ENCODE peak calls at places on chromosomes 12 and 14, in eight cellular contexts. One of them, this sample, is unnamed.

GRCh38 chr12:63400746-63401145 is 249.7 kb upstream of the AVPR1A start:
- DNase-seq in adrenal gland: no peak
- DNase-seq in stomach: no peak
- DNase-seq in gastrocnemius medialis: no peak
- DNase-seq in body of pancreas: no peak
- DNase-seq in heart left ventricle: no peak
- DNase-seq in HepG2: peak
- DNase-seq in Peyer's patch: no peak
- DNase-seq in this sample: no peak

GRCh38 chr12:54363047-54363446 is 1.2 kb downstream of the GPR84 start:
- DNase-seq in adrenal gland: no peak
- DNase-seq in stomach: no peak
- DNase-seq in gastrocnemius medialis: no peak
- DNase-seq in body of pancreas: no peak
- DNase-seq in heart left ventricle: no peak
- DNase-seq in HepG2: no peak
- DNase-seq in Peyer's patch: no peak
- DNase-seq in this sample: no peak

GRCh38 chr12:112304411-112304810 is 77.8 kb downstream of the HECTD4 start:
- DNase-seq in adrenal gland: no peak
- DNase-seq in stomach: no peak
- DNase-seq in gastrocnemius medialis: no peak
- DNase-seq in body of pancreas: no peak
- DNase-seq in heart left ventricle: no peak
- DNase-seq in HepG2: no peak
- DNase-seq in Peyer's patch: no peak
- DNase-seq in this sample: no peak

GRCh38 chr12:58656254-58657009 is 263.9 kb downstream of the LRIG3 start:
- DNase-seq in adrenal gland: no peak
- DNase-seq in stomach: no peak
- DNase-seq in gastrocnemius medialis: no peak
- DNase-seq in body of pancreas: no peak
- DNase-seq in heart left ventricle: no peak
- DNase-seq in HepG2: no peak
- DNase-seq in Peyer's patch: no peak
- DNase-seq in this sample: no peak

GRCh38 chr14:42374332-42374731 is 767.7 kb downstream of the LRFN5 start:
- DNase-seq in adrenal gland: no peak
- DNase-seq in stomach: no peak
- DNase-seq in gastrocnemius medialis: no peak
- DNase-seq in body of pancreas: no peak
- DNase-seq in heart left ventricle: no peak
- DNase-seq in HepG2: no peak
- DNase-seq in Peyer's patch: no peak
- DNase-seq in this sample: no peak

GRCh38 chr12:132161796-132162507 is 17.7 kb downstream of the NOC4L start:
- DNase-seq in adrenal gland: no peak
- DNase-seq in stomach: no peak
- DNase-seq in gastrocnemius medialis: no peak
- DNase-seq in body of pancreas: no peak
- DNase-seq in heart left ventricle: no peak
- DNase-seq in HepG2: no peak
- DNase-seq in Peyer's patch: no peak
- DNase-seq in this sample: no peak

GRCh38 chr12:92735131-92735721 is 32.4 kb downstream of the PLEKHG7 start:
- DNase-seq in adrenal gland: no peak
- DNase-seq in stomach: no peak
- DNase-seq in gastrocnemius medialis: no peak
- DNase-seq in body of pancreas: no peak
- DNase-seq in heart left ventricle: no peak
- DNase-seq in HepG2: no peak
- DNase-seq in Peyer's patch: no peak
- DNase-seq in this sample: peak

GRCh38 chr14:66944872-66945271 is 244.4 kb upstream of the GARIN2 start:
- DNase-seq in adrenal gland: no peak
- DNase-seq in stomach: no peak
- DNase-seq in gastrocnemius medialis: no peak
- DNase-seq in body of pancreas: no peak
- DNase-seq in heart left ventricle: no peak
- DNase-seq in HepG2: peak
- DNase-seq in Peyer's patch: no peak
- DNase-seq in this sample: no peak

GRCh38 chr12:49043856-49044258 is 16.7 kb downstream of the KMT2D start:
- DNase-seq in adrenal gland: peak
- DNase-seq in stomach: peak
- DNase-seq in gastrocnemius medialis: no peak
- DNase-seq in body of pancreas: peak
- DNase-seq in heart left ventricle: peak
- DNase-seq in HepG2: peak
- DNase-seq in Peyer's patch: peak
- DNase-seq in this sample: no peak

GRCh38 chr12:77685112-77685511 is 145.6 kb upstream of the NAV3 start:
- DNase-seq in adrenal gland: peak
- DNase-seq in stomach: peak
- DNase-seq in gastrocnemius medialis: peak
- DNase-seq in body of pancreas: peak
- DNase-seq in heart left ventricle: peak
- DNase-seq in HepG2: peak
- DNase-seq in Peyer's patch: no peak
- DNase-seq in this sample: peak

GRCh38 chr12:95365912-95366311 is 108.0 kb upstream of the METAP2 start:
- DNase-seq in adrenal gland: no peak
- DNase-seq in stomach: no peak
- DNase-seq in gastrocnemius medialis: no peak
- DNase-seq in body of pancreas: no peak
- DNase-seq in heart left ventricle: no peak
- DNase-seq in HepG2: no peak
- DNase-seq in Peyer's patch: no peak
- DNase-seq in this sample: no peak

GRCh38 chr12:54961190-54961589 is 23.4 kb downstream of the TESPA1 start:
- DNase-seq in adrenal gland: no peak
- DNase-seq in stomach: no peak
- DNase-seq in gastrocnemius medialis: no peak
- DNase-seq in body of pancreas: no peak
- DNase-seq in heart left ventricle: no peak
- DNase-seq in HepG2: no peak
- DNase-seq in Peyer's patch: no peak
- DNase-seq in this sample: no peak

GRCh38 chr12:71799105-71799504 is 40.5 kb upstream of the TBC1D15 start:
- DNase-seq in adrenal gland: no peak
- DNase-seq in stomach: no peak
- DNase-seq in gastrocnemius medialis: no peak
- DNase-seq in body of pancreas: no peak
- DNase-seq in heart left ventricle: no peak
- DNase-seq in HepG2: no peak
- DNase-seq in Peyer's patch: no peak
- DNase-seq in this sample: no peak

GRCh38 chr12:116920939-116921338 is 10.2 kb downstream of the FBXW8 start:
- DNase-seq in adrenal gland: no peak
- DNase-seq in stomach: no peak
- DNase-seq in gastrocnemius medialis: no peak
- DNase-seq in body of pancreas: no peak
- DNase-seq in heart left ventricle: no peak
- DNase-seq in HepG2: no peak
- DNase-seq in Peyer's patch: no peak
- DNase-seq in this sample: no peak

GRCh38 chr12:10554971-10555481 is 49.3 kb downstream of the EIF2S3B start:
- DNase-seq in adrenal gland: no peak
- DNase-seq in stomach: no peak
- DNase-seq in gastrocnemius medialis: no peak
- DNase-seq in body of pancreas: no peak
- DNase-seq in heart left ventricle: no peak
- DNase-seq in HepG2: no peak
- DNase-seq in Peyer's patch: no peak
- DNase-seq in this sample: no peak

GRCh38 chr14:67943947-67944346 is 124.4 kb downstream of the RAD51B start:
- DNase-seq in adrenal gland: peak
- DNase-seq in stomach: peak
- DNase-seq in gastrocnemius medialis: peak
- DNase-seq in body of pancreas: peak
- DNase-seq in heart left ventricle: peak
- DNase-seq in HepG2: peak
- DNase-seq in Peyer's patch: peak
- DNase-seq in this sample: peak

GRCh38 chr12:86216591-86216990 is 39.6 kb downstream of the MGAT4C start:
- DNase-seq in adrenal gland: no peak
- DNase-seq in stomach: no peak
- DNase-seq in gastrocnemius medialis: no peak
- DNase-seq in body of pancreas: no peak
- DNase-seq in heart left ventricle: no peak
- DNase-seq in HepG2: no peak
- DNase-seq in Peyer's patch: no peak
- DNase-seq in this sample: no peak

GRCh38 chr12:122250047-122250446 is 16.2 kb downstream of the VPS33A start:
- DNase-seq in adrenal gland: no peak
- DNase-seq in stomach: no peak
- DNase-seq in gastrocnemius medialis: no peak
- DNase-seq in body of pancreas: no peak
- DNase-seq in heart left ventricle: no peak
- DNase-seq in HepG2: no peak
- DNase-seq in Peyer's patch: no peak
- DNase-seq in this sample: no peak

GRCh38 chr14:36070056-36071043 is 106.2 kb downstream of the PTCSC3 start:
- DNase-seq in adrenal gland: peak
- DNase-seq in stomach: peak
- DNase-seq in gastrocnemius medialis: no peak
- DNase-seq in body of pancreas: peak
- DNase-seq in heart left ventricle: peak
- DNase-seq in HepG2: peak
- DNase-seq in Peyer's patch: peak
- DNase-seq in this sample: peak

GRCh38 chr12:3552726-3553045 is 61.7 kb downstream of the PRMT8 start:
- DNase-seq in adrenal gland: no peak
- DNase-seq in stomach: peak
- DNase-seq in gastrocnemius medialis: no peak
- DNase-seq in body of pancreas: no peak
- DNase-seq in heart left ventricle: no peak
- DNase-seq in HepG2: no peak
- DNase-seq in Peyer's patch: no peak
- DNase-seq in this sample: no peak

GRCh38 chr14:102779574-102780315 is 2.5 kb downstream of the TRAF3 start:
- DNase-seq in adrenal gland: no peak
- DNase-seq in stomach: no peak
- DNase-seq in gastrocnemius medialis: no peak
- DNase-seq in body of pancreas: no peak
- DNase-seq in heart left ventricle: no peak
- DNase-seq in HepG2: no peak
- DNase-seq in Peyer's patch: no peak
- DNase-seq in this sample: no peak

DNA sequence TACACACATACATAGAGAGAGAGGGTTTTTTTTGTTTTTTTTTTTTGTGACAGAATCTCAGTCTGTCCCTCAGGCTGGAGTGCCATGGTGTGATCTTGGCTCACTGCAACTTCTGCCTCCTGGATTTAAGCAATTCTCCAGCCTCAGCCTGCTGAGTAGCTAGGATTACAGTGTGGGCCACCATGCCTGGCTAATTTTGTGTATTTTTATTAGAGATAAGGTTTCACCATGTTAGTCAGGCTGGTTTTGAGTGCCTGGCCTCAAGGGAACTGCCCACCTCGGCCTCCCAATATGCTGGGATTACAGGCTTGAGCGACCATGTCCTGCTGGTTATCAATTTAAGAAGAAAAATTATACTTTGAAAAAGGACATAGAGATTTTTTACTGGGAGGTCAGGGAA is 710.6 kb downstream of the SLC6A15 start:
- DNase-seq in adrenal gland: no peak
- DNase-seq in stomach: no peak
- DNase-seq in gastrocnemius medialis: no peak
- DNase-seq in body of pancreas: no peak
- DNase-seq in heart left ventricle: no peak
- DNase-seq in HepG2: no peak
- DNase-seq in Peyer's patch: no peak
- DNase-seq in this sample: no peak
- TF ChIP-seq POLR2A in adrenal gland: no peak
- TF ChIP-seq POLR2A in stomach: no peak
- TF ChIP-seq POLR2A in gastrocnemius medialis: no peak
- TF ChIP-seq POLR2A in body of pancreas: no peak
- TF ChIP-seq POLR2A in heart left ventricle: no peak
- TF ChIP-seq POLR2A in HepG2: no peak
- TF ChIP-seq POLR2A in Peyer's patch: no peak
- TF ChIP-seq POLR2A in this sample: no peak

GRCh38 chr14:89310211-89310610 is 106.8 kb downstream of the FOXN3 start:
- DNase-seq in adrenal gland: peak
- DNase-seq in stomach: no peak
- DNase-seq in gastrocnemius medialis: no peak
- DNase-seq in body of pancreas: no peak
- DNase-seq in heart left ventricle: no peak
- DNase-seq in HepG2: no peak
- DNase-seq in Peyer's patch: no peak
- DNase-seq in this sample: no peak
- H3K4me3 ChIP-seq in adrenal gland: no peak
- H3K4me3 ChIP-seq in stomach: no peak
- H3K4me3 ChIP-seq in gastrocnemius medialis: no peak
- H3K4me3 ChIP-seq in body of pancreas: no peak
- H3K4me3 ChIP-seq in heart left ventricle: no peak
- H3K4me3 ChIP-seq in HepG2: no peak
- H3K4me3 ChIP-seq in Peyer's patch: no peak
- H3K4me3 ChIP-seq in this sample: no peak

DNA sequence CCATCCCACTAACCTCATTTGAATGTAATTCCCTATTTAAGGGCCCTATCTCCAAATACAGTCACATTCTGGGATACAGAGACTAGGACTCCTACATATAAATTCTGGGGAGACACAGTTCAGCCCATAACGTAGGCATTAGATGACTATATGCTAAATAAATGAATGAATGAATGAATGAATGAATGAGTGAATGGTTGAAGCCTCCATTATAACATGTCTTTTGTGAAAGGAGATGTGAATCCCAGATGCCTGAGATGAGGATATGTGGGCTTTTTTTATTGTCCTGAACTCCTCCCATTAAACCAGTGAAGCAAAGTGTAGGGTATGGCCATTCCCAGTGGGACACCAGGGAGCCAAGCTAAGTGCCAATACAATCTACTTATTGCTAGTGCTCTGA is 20.5 kb upstream of the TMEM233 start:
- DNase-seq in adrenal gland: no peak
- DNase-seq in stomach: no peak
- DNase-seq in gastrocnemius medialis: no peak
- DNase-seq in body of pancreas: no peak
- DNase-seq in heart left ventricle: no peak
- DNase-seq in HepG2: no peak
- DNase-seq in Peyer's patch: no peak
- DNase-seq in this sample: no peak
- TF ChIP-seq POLR2A in adrenal gland: no peak
- TF ChIP-seq POLR2A in stomach: no peak
- TF ChIP-seq POLR2A in gastrocnemius medialis: no peak
- TF ChIP-seq POLR2A in body of pancreas: no peak
- TF ChIP-seq POLR2A in heart left ventricle: no peak
- TF ChIP-seq POLR2A in HepG2: no peak
- TF ChIP-seq POLR2A in Peyer's patch: no peak
- TF ChIP-seq POLR2A in this sample: no peak

GRCh38 chr14:24339284-24340151 is at the start of gene RIPK3:
- DNase-seq in adrenal gland: no peak
- DNase-seq in stomach: peak
- DNase-seq in gastrocnemius medialis: no peak
- DNase-seq in body of pancreas: peak
- DNase-seq in heart left ventricle: peak
- DNase-seq in HepG2: no peak
- DNase-seq in Peyer's patch: peak
- DNase-seq in this sample: no peak
- H3K4me3 ChIP-seq in adrenal gland: peak
- H3K4me3 ChIP-seq in stomach: peak
- H3K4me3 ChIP-seq in gastrocnemius medialis: peak
- H3K4me3 ChIP-seq in body of pancreas: peak
- H3K4me3 ChIP-seq in heart left ventricle: peak
- H3K4me3 ChIP-seq in HepG2: no peak
- H3K4me3 ChIP-seq in Peyer's patch: peak
- H3K4me3 ChIP-seq in this sample: peak

This sample was measured in prostate gland.